ENCODE peak calls at places on chromosomes 13 and 19, in eight cellular contexts. L is transverse colon, V is gastrocnemius medialis, O is kidney epithelial cell, N is GM12865, A is H1, F is AG04449, E is stomach. S is an unnamed sample.

GRCh38 chr13:35787937-35788336 is 311.4 kb upstream of the MAB21L1 start:
- DNase-seq in O (no peak), E (no peak), L (no peak), F (no peak), A (no peak), V (no peak), N (no peak), S (no peak)

GRCh38 chr13:68234278-68234677 is 1004.1 kb upstream of the PCDH9 start:
- DNase-seq in L (no peak), E (no peak), O (no peak), V (no peak), N (no peak), F (no peak), A (no peak), S (no peak)

GRCh38 chr13:49625392-49626137 is 2.7 kb upstream of the ARL11 start:
- DNase-seq in F (no peak), O (no peak), E (peak; percentile 87), L (peak; percentile 75), N (no peak), V (no peak), A (no peak), S (peak; percentile 2)

GRCh38 chr13:112072531-112073244 is 5.7 kb downstream of the SOX1 start:
- DNase-seq in N (no peak), L (no peak), O (no peak), A (peak; percentile 88), F (no peak), E (no peak), V (no peak), S (no peak)

GRCh38 chr13:51158923-51159322 is 47.8 kb upstream of the C13orf42 start:
- DNase-seq in A (peak; percentile 30), O (no peak), F (no peak), V (no peak), N (no peak), L (no peak), E (no peak), S (no peak)

GRCh38 chr13:101398920-101399319 is 17.4 kb downstream of the NALCN start:
- DNase-seq in V (no peak), O (no peak), A (no peak), N (no peak), F (no peak), E (no peak), L (no peak), S (no peak)

GRCh38 chr19:51247972-51248371 is 2.9 kb upstream of the SIGLECL1 start:
- DNase-seq in F (no peak), L (no peak), O (no peak), V (no peak), A (no peak), E (no peak), N (no peak), S (no peak)

GRCh38 chr19:6263306-6264076 is 16.3 kb downstream of the MLLT1 start:
- DNase-seq in A (no peak), O (no peak), N (no peak), F (no peak), L (no peak), V (no peak), E (no peak), S (no peak)

GRCh38 chr13:105611424-105611823 is 924.0 kb downstream of the EFNB2 start:
- DNase-seq in O (peak; percentile 70), F (peak; percentile 38), E (no peak), L (no peak), A (no peak), N (no peak), V (no peak), S (no peak)

GRCh38 chr13:69180025-69180424 is 927.6 kb upstream of the ATXN8OS start:
- DNase-seq in V (no peak), F (no peak), N (no peak), O (no peak), A (no peak), L (no peak), E (no peak), S (no peak)

GRCh38 chr19:48859711-48860572 is 8.5 kb downstream of the PLEKHA4 start:
- DNase-seq in F (no peak), V (no peak), N (peak; percentile 59), O (no peak), L (no peak), A (peak; percentile 63), E (no peak), S (no peak)

GRCh38 chr13:77372275-77372674 is 45.4 kb upstream of the MYCBP2 start:
- DNase-seq in A (no peak), F (no peak), V (no peak), O (no peak), L (no peak), N (no peak), E (no peak), S (no peak)

GRCh38 chr19:51572415-51572814 is 1.3 kb downstream of the ZNF175 start:
- DNase-seq in A (no peak), N (peak; percentile 55), V (no peak), F (no peak), E (no peak), L (no peak), O (no peak), S (no peak)

GRCh38 chr19:35757231-35757748 is 461 bp upstream of the HSPB6 start:
- DNase-seq in F (peak; percentile 67), O (no peak), E (peak; percentile 49), A (no peak), N (no peak), V (peak; percentile 66), L (peak; percentile 74), S (peak; percentile 43)

GRCh38 chr13:114087430-114087829 is 45.0 kb downstream of the RASA3 start:
- DNase-seq in A (no peak), O (no peak), V (no peak), F (no peak), N (no peak), L (no peak), E (peak; percentile 20), S (no peak)

GRCh38 chr19:8209965-8210659 is 942 bp downstream of the CERS4 start:
- DNase-seq in O (no peak), A (no peak), E (no peak), N (peak; percentile 22), F (no peak), L (no peak), V (no peak), S (no peak)

GRCh38 chr19:29779921-29780320 is 31.9 kb upstream of the CCNE1 start:
- DNase-seq in N (peak; percentile 24), O (no peak), A (peak; percentile 59), V (no peak), L (no peak), F (no peak), E (no peak), S (no peak)

GRCh38 chr19:1955171-1956142 is 14.5 kb downstream of the CSNK1G2 start:
- DNase-seq in O (no peak), V (no peak), N (no peak), F (no peak), E (no peak), L (no peak), A (no peak), S (no peak)

GRCh38 chr19:1956143-1956537 is 15.2 kb downstream of the CSNK1G2 start:
- DNase-seq in O (no peak), A (no peak), E (no peak), L (no peak), F (no peak), N (no peak), V (no peak), S (no peak)

GRCh38 chr19:1954547-1954946 is 13.6 kb downstream of the CSNK1G2 start:
- DNase-seq in N (no peak), E (no peak), F (no peak), L (no peak), O (no peak), V (no peak), A (no peak), S (no peak)

GRCh38 chr19:1957562-1958248 is 16.7 kb downstream of the CSNK1G2 start:
- DNase-seq in E (no peak), A (no peak), N (no peak), L (no peak), V (no peak), F (no peak), O (no peak), S (no peak)

GRCh38 chr19:1956868-1957492 is 16.0 kb downstream of the CSNK1G2 start:
- DNase-seq in L (peak; percentile 31), E (no peak), N (no peak), F (no peak), O (no peak), V (peak; percentile 77), A (peak; percentile 81), S (no peak)
- TF ChIP-seq CTCF in L (no peak), E (no peak), N (no peak), F (no peak), O (peak; percentile 11), V (no peak), A (peak; percentile 47), S (no peak)

GRCh38 chr13:62512194-62513141 is 1096.8 kb upstream of the PCDH20 start:
- DNase-seq in E (peak; percentile 42), O (no peak), L (peak; percentile 9), V (no peak), F (no peak), A (peak; percentile 68), N (peak; percentile 80), S (peak; percentile 13)
- TF ChIP-seq CTCF in E (peak; percentile 54), O (peak; percentile 74), L (peak; percentile 29), V (peak; percentile 25), F (no peak), A (peak; percentile 65), N (peak; percentile 81), S (no peak)

DNA sequence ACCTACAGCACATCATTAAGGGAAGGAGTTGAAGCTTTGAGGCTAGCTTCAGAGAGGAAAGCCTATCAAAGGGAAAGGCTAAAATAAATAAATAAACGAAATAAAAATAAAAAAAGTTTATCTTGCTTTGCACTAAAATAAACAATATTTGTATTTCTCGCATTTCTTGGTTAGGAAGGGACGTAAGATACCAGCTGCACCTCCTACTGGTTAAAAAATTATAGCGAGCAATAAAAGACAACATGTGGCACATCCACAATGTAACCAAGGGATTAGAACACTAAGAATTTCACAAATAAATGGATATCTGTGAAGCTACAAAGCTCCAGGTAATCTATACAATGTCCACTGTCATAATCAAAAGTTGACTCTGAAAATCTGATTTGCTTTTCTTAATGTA is 194.5 kb downstream of the DACH1 start:
- DNase-seq in F (no peak), E (no peak), O (no peak), A (no peak), N (no peak), L (no peak), V (no peak), S (no peak)
- TF ChIP-seq CTCF in F (no peak), E (no peak), O (no peak), A (no peak), N (no peak), L (no peak), V (no peak), S (no peak)

DNA sequence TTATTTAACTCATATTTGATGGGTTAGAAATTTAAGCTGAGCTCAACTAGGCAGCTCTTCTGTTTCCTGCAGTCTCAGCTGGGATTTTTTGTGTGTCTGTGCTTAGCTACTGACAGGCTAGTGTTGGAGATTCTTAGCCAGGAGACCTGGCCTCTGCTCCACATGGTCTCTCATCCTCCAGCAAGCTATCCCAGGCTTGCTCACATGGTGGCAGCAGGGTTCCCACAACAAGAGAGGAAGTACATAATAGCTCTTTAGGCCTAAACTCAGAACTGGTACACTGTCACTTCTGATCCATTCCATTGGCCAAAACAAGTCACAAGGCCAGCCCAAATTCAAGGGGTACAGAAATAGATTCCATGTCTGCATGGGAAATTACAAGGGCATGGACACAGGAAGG is 406.2 kb downstream of the SUCLA2 start:
- DNase-seq in V (no peak), N (peak; percentile 18), L (no peak), F (no peak), O (no peak), A (no peak), E (no peak), S (peak; percentile 22)
- TF ChIP-seq CTCF in V (no peak), N (no peak), L (no peak), F (no peak), O (peak; percentile 7), A (peak; percentile 42), E (no peak), S (no peak)